ENCODE peak calls at places on chromosomes 4 and X, in five cellular contexts. E is breast epithelium, G is tibial artery, A is sigmoid colon, U is heart left ventricle. Z is an unnamed sample.
A peak's percentile ranks its signal among the peaks of the same experiment; 100 is the strongest.

GRCh38 chrX:115344885-115345653 is 55.6 kb downstream of the LUZP4 start:
- DNase-seq in A (peak; percentile 96), E (peak; percentile 84), U (peak; percentile 88), G (peak; percentile 87), Z (peak; percentile 93)

GRCh38 chr4:85828295-85828910 is 353.5 kb downstream of the ARHGAP24 start:
- DNase-seq in U (no peak), E (no peak), G (no peak), A (no peak), Z (no peak)

GRCh38 chrX:152138388-152138784 is at the start of gene MAGEA10:
- DNase-seq in U (no peak), G (no peak), E (no peak), A (no peak), Z (no peak)

GRCh38 chr4:102787944-102788343 is 27.2 kb upstream of the MANBA start:
- DNase-seq in G (no peak), A (no peak), U (no peak), E (no peak), Z (no peak)

GRCh38 chr4:133148690-133149363 is at the start of gene PCDH10:
- DNase-seq in E (peak; percentile 83), A (peak; percentile 94), U (peak; percentile 84), G (peak; percentile 85), Z (peak; percentile 96)

GRCh38 chr4:97924341-97924958 is 218.8 kb downstream of the STPG2 start:
- DNase-seq in E (no peak), A (no peak), G (no peak), U (no peak), Z (no peak)

GRCh38 chrX:18906286-18906685 is 77.6 kb downstream of the PHKA2 start:
- DNase-seq in U (no peak), E (no peak), A (no peak), G (no peak), Z (no peak)

GRCh38 chr4:21811576-21811975 is 137.0 kb downstream of the KCNIP4 start:
- DNase-seq in A (no peak), G (no peak), E (no peak), U (no peak), Z (no peak)

GRCh38 chrX:104118765-104119164 is 6.4 kb downstream of the ZCCHC18 start:
- DNase-seq in E (no peak), G (no peak), A (no peak), U (no peak), Z (no peak)

GRCh38 chr4:28007693-28008092 is 1147.1 kb downstream of the STIM2 start:
- DNase-seq in A (no peak), U (no peak), E (peak; percentile 35), G (no peak), Z (no peak)

GRCh38 chr4:8155048-8155447 is 3.6 kb downstream of the ABLIM2 start:
- DNase-seq in U (no peak), A (no peak), E (no peak), G (no peak), Z (no peak)

GRCh38 chr4:30945586-30945985 is 225.4 kb downstream of the PCDH7 start:
- DNase-seq in G (no peak), U (no peak), A (no peak), E (no peak), Z (no peak)

GRCh38 chrX:73262991-73263390 is 48.3 kb upstream of the NAP1L2 start:
- DNase-seq in G (no peak), U (no peak), A (no peak), E (no peak), Z (no peak)

GRCh38 chr4:19386786-19387185 is 864.9 kb upstream of the SLIT2 start:
- DNase-seq in E (no peak), U (no peak), A (no peak), G (no peak), Z (no peak)

DNA sequence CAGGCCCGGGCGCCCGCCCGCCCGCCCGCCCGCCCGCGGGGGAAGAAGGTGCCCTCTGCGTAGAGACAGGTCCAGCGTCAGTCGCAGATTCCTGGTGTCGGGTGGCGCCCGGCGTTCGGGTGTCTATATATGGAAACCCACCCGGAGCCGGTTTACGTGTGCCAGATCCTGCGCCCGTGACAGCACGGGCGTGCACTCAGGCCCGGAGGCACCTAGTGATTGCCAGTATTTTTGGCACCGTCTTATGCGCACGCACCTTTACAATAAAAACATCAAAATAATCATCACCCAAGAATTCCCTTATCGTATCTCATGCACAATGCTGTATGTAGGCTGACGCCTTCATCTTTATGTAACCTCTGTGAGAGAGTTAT is 517 bp downstream of the SLC25A4 start:
- DNase-seq in E (peak; percentile 59), G (peak; percentile 73), A (peak; percentile 96), U (peak; percentile 83), Z (no peak)
- H3K27ac ChIP-seq in E (peak overlapping the region; percentile 76), G (peak overlapping the region; percentile 92), A (peak overlapping the region; percentile 88), U (peak overlapping the region; percentile 96), Z (peak overlapping the region; percentile 92)

GRCh38 chr4:122205687-122206086 is 53.6 kb downstream of the BLTP1 start:
- DNase-seq in A (no peak), G (no peak), E (no peak), U (no peak), Z (no peak)
- TF ChIP-seq CTCF in A (no peak), G (no peak), E (no peak), U (no peak), Z (no peak)

GRCh38 chr4:82352825-82353370 is 20.9 kb downstream of the HNRNPD start:
- DNase-seq in G (no peak), A (no peak), E (no peak), U (no peak), Z (no peak)
- H3K36me3 ChIP-seq in G (peaks cover 87% of the 10 kb centered on the region), A (peaks cover 17% of the 10 kb centered on the region), E (no peaks in the 10 kb centered on the region), U (peaks cover 97% of the 10 kb centered on the region), Z (peaks cover 62% of the 10 kb centered on the region)

GRCh38 chr4:78629991-78630541 is 78.5 kb downstream of the ANXA3 start:
- DNase-seq in G (peak; percentile 38), U (peak; percentile 46), E (no peak), A (no peak), Z (no peak)
- H3K27ac ChIP-seq in G (no peak overlapping the region), U (peak overlapping the region; percentile 45), E (no peak overlapping the region), A (no peak overlapping the region), Z (peak overlapping the region; percentile 26)

GRCh38 chrX:132025085-132025484 is 2.0 kb downstream of the STK26 start:
- DNase-seq in A (no peak), U (no peak), G (no peak), E (no peak), Z (no peak)

GRCh38 chrX:132023896-132024386 is 839 bp downstream of the STK26 start:
- DNase-seq in U (no peak), E (no peak), A (no peak), G (no peak), Z (no peak)

GRCh38 chrX:132022863-132023116 is 312 bp upstream of the STK26 start:
- DNase-seq in A (no peak), G (no peak), U (no peak), E (no peak), Z (no peak)

GRCh38 chrX:132022115-132022862 is 813 bp upstream of the STK26 start:
- DNase-seq in G (no peak), E (no peak), U (no peak), A (no peak), Z (no peak)

DNA sequence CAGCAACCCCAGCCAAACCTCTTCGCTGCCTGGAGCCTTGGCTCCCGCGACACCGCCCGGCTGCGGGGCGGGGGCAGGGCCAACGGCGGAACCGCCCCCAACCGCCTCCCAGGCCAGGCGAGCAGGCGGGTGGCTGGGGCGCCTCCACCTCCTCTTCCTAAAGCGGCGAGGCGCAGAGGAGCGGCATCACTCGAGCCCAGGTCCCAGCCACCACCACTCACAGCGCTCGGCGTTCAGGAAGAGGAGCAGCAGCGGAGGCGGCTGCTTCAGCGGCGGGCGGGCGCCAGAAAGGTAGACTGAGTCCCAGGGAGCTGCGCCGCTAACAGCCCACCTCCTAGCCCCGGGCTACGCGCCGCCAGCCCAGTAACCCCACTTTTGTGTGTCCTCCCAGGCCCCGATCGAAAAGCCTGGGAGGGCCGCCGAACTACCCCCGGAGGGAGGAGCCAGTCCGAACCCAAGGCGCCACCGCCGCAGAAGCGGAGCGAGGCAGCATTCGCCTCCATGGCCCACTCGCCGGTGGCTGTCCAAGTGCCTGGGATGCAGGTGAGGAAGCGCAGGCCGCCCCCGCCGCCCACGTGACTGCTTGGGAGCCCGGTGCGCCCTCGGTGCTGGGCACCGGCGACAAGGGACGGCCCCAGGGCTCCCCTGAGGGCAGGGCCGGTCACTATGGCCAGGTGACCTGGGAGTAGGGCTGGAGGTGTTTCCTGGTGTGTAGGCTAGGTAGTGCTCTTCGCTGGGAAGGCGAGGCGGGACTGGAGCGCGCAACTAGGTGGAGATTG is at the start of gene STK26:
- DNase-seq in U (peak; percentile 65), G (peak; percentile 58), A (peak; percentile 82), E (peak; percentile 58), Z (peak; percentile 61)
- TF ChIP-seq CTCF in U (no peak), G (no peak), A (no peak), E (no peak), Z (no peak)

GRCh38 chr4:762211-763190 is 56.9 kb downstream of the PCGF3 start:
- DNase-seq in U (peak; percentile 6), A (no peak), E (no peak), G (no peak), Z (no peak)
- H3K36me3 ChIP-seq in U (peaks cover 77% of the 10 kb centered on the region), A (peaks cover 7% of the 10 kb centered on the region), E (no peaks in the 10 kb centered on the region), G (peaks cover 84% of the 10 kb centered on the region), Z (peaks cover 68% of the 10 kb centered on the region)

DNA sequence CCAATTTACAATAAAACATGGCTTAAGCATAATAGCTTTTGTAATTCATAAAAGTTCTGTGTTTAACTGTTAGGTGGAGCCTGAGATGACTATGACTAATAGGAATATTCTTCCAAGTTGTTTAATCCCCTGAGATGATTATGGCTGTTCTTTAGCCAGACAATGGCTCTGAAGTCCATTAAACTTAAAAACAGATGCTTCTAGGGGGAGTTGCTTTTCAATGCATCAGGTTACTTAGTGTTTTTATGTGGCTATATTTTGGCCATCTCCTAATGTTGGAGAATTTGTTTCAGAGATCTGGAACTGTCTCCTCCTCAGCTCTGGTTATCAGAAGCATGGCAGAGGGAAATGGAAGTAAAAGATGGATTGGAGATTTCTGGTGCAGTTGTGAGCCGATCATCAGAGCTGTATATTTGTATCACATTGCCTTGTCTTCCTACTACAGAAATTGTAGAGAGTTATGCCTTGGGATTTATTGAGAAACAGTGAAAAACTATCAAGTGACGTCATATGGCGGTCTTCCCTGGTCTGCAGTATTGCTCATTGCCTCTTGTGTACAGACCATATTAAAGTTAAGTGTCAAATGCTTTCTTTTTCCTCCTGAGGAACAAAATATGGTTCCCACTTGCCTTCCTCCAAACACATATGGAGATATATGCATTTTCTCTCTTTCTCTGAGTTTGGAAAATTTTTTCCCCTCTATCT is 29.7 kb downstream of the SGMS2 start:
- DNase-seq in G (no peak), U (no peak), E (no peak), A (no peak), Z (no peak)
- H3K27ac ChIP-seq in G (no peak overlapping the region), U (peak overlapping the region; percentile 88), E (no peak overlapping the region), A (peak overlapping the region; percentile 58), Z (peak overlapping the region; percentile 68)

GRCh38 chr4:45518832-45519231 is 605.0 kb downstream of the GABRG1 start:
- DNase-seq in E (no peak), U (no peak), A (no peak), G (no peak), Z (no peak)
- TF ChIP-seq CTCF in E (no peak), U (no peak), A (no peak), G (no peak), Z (no peak)